ENCODE peak calls at places on chromosomes 16 and 17, in nine cellular contexts. One of them, this sample, is unnamed. For H3K9me3, the result is how much of the 10 kb centered on the place peaks cover.

GRCh38 chr17:78884148-78884870 is 18.7 kb downstream of the CEP295NL start:
- DNase-seq in A549: no peak
- DNase-seq in colonic mucosa: no peak
- DNase-seq in stomach: no peak
- DNase-seq in BE2C: no peak
- DNase-seq in hepatocyte: no peak
- DNase-seq in ascending aorta: no peak
- DNase-seq in cardiac muscle cell: peak
- DNase-seq in keratinocyte: no peak
- DNase-seq in this sample: no peak

GRCh38 chr17:49583889-49584288 is 8.2 kb downstream of the NXPH3 start:
- DNase-seq in colonic mucosa: no peak
- DNase-seq in ascending aorta: no peak
- DNase-seq in hepatocyte: no peak
- DNase-seq in keratinocyte: no peak
- DNase-seq in cardiac muscle cell: no peak
- DNase-seq in A549: no peak
- DNase-seq in stomach: no peak
- DNase-seq in BE2C: no peak
- DNase-seq in this sample: no peak

GRCh38 chr17:15479697-15480096 is 12.3 kb upstream of the CDRT4 start:
- DNase-seq in colonic mucosa: no peak
- DNase-seq in A549: no peak
- DNase-seq in stomach: no peak
- DNase-seq in hepatocyte: no peak
- DNase-seq in BE2C: no peak
- DNase-seq in ascending aorta: no peak
- DNase-seq in cardiac muscle cell: peak
- DNase-seq in keratinocyte: no peak
- DNase-seq in this sample: no peak

GRCh38 chr17:82030470-82031302 is 792 bp upstream of the RAC3 start:
- DNase-seq in cardiac muscle cell: peak
- DNase-seq in hepatocyte: peak
- DNase-seq in ascending aorta: no peak
- DNase-seq in colonic mucosa: peak
- DNase-seq in keratinocyte: no peak
- DNase-seq in stomach: peak
- DNase-seq in BE2C: peak
- DNase-seq in A549: peak
- DNase-seq in this sample: peak

GRCh38 chr16:502179-502943 is 25.2 kb upstream of the CAPN15 start:
- DNase-seq in hepatocyte: peak
- DNase-seq in BE2C: no peak
- DNase-seq in A549: no peak
- DNase-seq in colonic mucosa: peak
- DNase-seq in keratinocyte: no peak
- DNase-seq in ascending aorta: no peak
- DNase-seq in cardiac muscle cell: no peak
- DNase-seq in stomach: no peak
- DNase-seq in this sample: no peak

GRCh38 chr16:83685615-83686165 is 122.1 kb upstream of the HSBP1 start:
- DNase-seq in A549: no peak
- DNase-seq in stomach: no peak
- DNase-seq in ascending aorta: no peak
- DNase-seq in keratinocyte: no peak
- DNase-seq in colonic mucosa: no peak
- DNase-seq in cardiac muscle cell: no peak
- DNase-seq in hepatocyte: no peak
- DNase-seq in BE2C: no peak
- DNase-seq in this sample: no peak

GRCh38 chr17:38877130-38877851 is 7.4 kb downstream of the LASP1 start:
- DNase-seq in stomach: no peak
- DNase-seq in A549: no peak
- DNase-seq in keratinocyte: no peak
- DNase-seq in BE2C: no peak
- DNase-seq in colonic mucosa: no peak
- DNase-seq in hepatocyte: no peak
- DNase-seq in ascending aorta: no peak
- DNase-seq in cardiac muscle cell: no peak
- DNase-seq in this sample: peak

GRCh38 chr17:10702574-10702973 is 5.2 kb downstream of the ADPRM start:
- DNase-seq in colonic mucosa: no peak
- DNase-seq in cardiac muscle cell: peak
- DNase-seq in ascending aorta: no peak
- DNase-seq in BE2C: no peak
- DNase-seq in hepatocyte: no peak
- DNase-seq in A549: no peak
- DNase-seq in keratinocyte: no peak
- DNase-seq in stomach: no peak
- DNase-seq in this sample: no peak

GRCh38 chr17:63774982-63775290 is 966 bp downstream of the DDX42 start:
- DNase-seq in A549: no peak
- DNase-seq in cardiac muscle cell: no peak
- DNase-seq in ascending aorta: no peak
- DNase-seq in keratinocyte: no peak
- DNase-seq in stomach: no peak
- DNase-seq in colonic mucosa: no peak
- DNase-seq in hepatocyte: no peak
- DNase-seq in BE2C: no peak
- DNase-seq in this sample: no peak

GRCh38 chr17:74280093-74280513 is 6.1 kb downstream of the DNAI2 start:
- DNase-seq in stomach: no peak
- DNase-seq in ascending aorta: no peak
- DNase-seq in hepatocyte: peak
- DNase-seq in A549: no peak
- DNase-seq in keratinocyte: no peak
- DNase-seq in cardiac muscle cell: no peak
- DNase-seq in BE2C: no peak
- DNase-seq in colonic mucosa: no peak
- DNase-seq in this sample: peak

GRCh38 chr17:83099086-83099540 is 19.7 kb downstream of the METRNL start:
- DNase-seq in hepatocyte: no peak
- DNase-seq in keratinocyte: no peak
- DNase-seq in BE2C: no peak
- DNase-seq in ascending aorta: no peak
- DNase-seq in colonic mucosa: no peak
- DNase-seq in A549: no peak
- DNase-seq in stomach: no peak
- DNase-seq in cardiac muscle cell: no peak
- DNase-seq in this sample: no peak

GRCh38 chr17:43146649-43147048 is 21.5 kb upstream of the BRCA1 start:
- DNase-seq in colonic mucosa: no peak
- DNase-seq in A549: no peak
- DNase-seq in BE2C: no peak
- DNase-seq in ascending aorta: no peak
- DNase-seq in cardiac muscle cell: no peak
- DNase-seq in stomach: no peak
- DNase-seq in keratinocyte: no peak
- DNase-seq in hepatocyte: no peak
- DNase-seq in this sample: no peak

GRCh38 chr17:32281011-32281451 is 15.4 kb downstream of the RHBDL3 start:
- DNase-seq in ascending aorta: no peak
- DNase-seq in keratinocyte: no peak
- DNase-seq in colonic mucosa: no peak
- DNase-seq in stomach: peak
- DNase-seq in cardiac muscle cell: no peak
- DNase-seq in A549: no peak
- DNase-seq in hepatocyte: no peak
- DNase-seq in BE2C: peak
- DNase-seq in this sample: peak

GRCh38 chr16:396199-396598 is 800 bp upstream of the NME4 start:
- DNase-seq in colonic mucosa: no peak
- DNase-seq in ascending aorta: no peak
- DNase-seq in BE2C: no peak
- DNase-seq in keratinocyte: no peak
- DNase-seq in hepatocyte: no peak
- DNase-seq in stomach: no peak
- DNase-seq in cardiac muscle cell: no peak
- DNase-seq in A549: no peak
- DNase-seq in this sample: no peak

GRCh38 chr16:46976550-46976949 is 3.1 kb upstream of the DNAJA2 start:
- DNase-seq in cardiac muscle cell: no peak
- DNase-seq in keratinocyte: no peak
- DNase-seq in hepatocyte: peak
- DNase-seq in stomach: peak
- DNase-seq in A549: no peak
- DNase-seq in ascending aorta: no peak
- DNase-seq in colonic mucosa: peak
- DNase-seq in BE2C: no peak
- DNase-seq in this sample: no peak

GRCh38 chr17:79627766-79628690 is 17.2 kb upstream of the RBFOX3 start:
- DNase-seq in colonic mucosa: no peak
- DNase-seq in BE2C: no peak
- DNase-seq in ascending aorta: no peak
- DNase-seq in keratinocyte: no peak
- DNase-seq in stomach: peak
- DNase-seq in cardiac muscle cell: no peak
- DNase-seq in hepatocyte: no peak
- DNase-seq in A549: no peak
- DNase-seq in this sample: peak

GRCh38 chr17:3873862-3874261 is 19.0 kb downstream of the CAMKK1 start:
- DNase-seq in A549: no peak
- DNase-seq in hepatocyte: no peak
- DNase-seq in BE2C: no peak
- DNase-seq in keratinocyte: no peak
- DNase-seq in ascending aorta: no peak
- DNase-seq in colonic mucosa: no peak
- DNase-seq in cardiac muscle cell: no peak
- DNase-seq in stomach: no peak
- DNase-seq in this sample: no peak
- H3K4me3 ChIP-seq in A549: no peak
- H3K4me3 ChIP-seq in hepatocyte: no peak
- H3K4me3 ChIP-seq in BE2C: no peak
- H3K4me3 ChIP-seq in keratinocyte: no peak
- H3K4me3 ChIP-seq in ascending aorta: no peak
- H3K4me3 ChIP-seq in colonic mucosa: no peak
- H3K4me3 ChIP-seq in cardiac muscle cell: no peak
- H3K4me3 ChIP-seq in stomach: no peak
- H3K4me3 ChIP-seq in this sample: no peak

GRCh38 chr16:30794634-30795033 is 7.6 kb upstream of the ZNF629 start:
- DNase-seq in BE2C: no peak
- DNase-seq in ascending aorta: no peak
- DNase-seq in colonic mucosa: no peak
- DNase-seq in keratinocyte: no peak
- DNase-seq in stomach: no peak
- DNase-seq in A549: no peak
- DNase-seq in hepatocyte: no peak
- DNase-seq in cardiac muscle cell: no peak
- DNase-seq in this sample: no peak

GRCh38 chr16:30802971-30803370 is 16.0 kb upstream of the ZNF629 start:
- DNase-seq in BE2C: no peak
- DNase-seq in ascending aorta: no peak
- DNase-seq in stomach: no peak
- DNase-seq in colonic mucosa: no peak
- DNase-seq in hepatocyte: no peak
- DNase-seq in A549: no peak
- DNase-seq in cardiac muscle cell: no peak
- DNase-seq in keratinocyte: no peak
- DNase-seq in this sample: no peak

GRCh38 chr16:30793508-30794069 is 6.6 kb upstream of the ZNF629 start:
- DNase-seq in ascending aorta: no peak
- DNase-seq in cardiac muscle cell: no peak
- DNase-seq in stomach: no peak
- DNase-seq in BE2C: no peak
- DNase-seq in A549: no peak
- DNase-seq in keratinocyte: no peak
- DNase-seq in hepatocyte: no peak
- DNase-seq in colonic mucosa: no peak
- DNase-seq in this sample: no peak

DNA sequence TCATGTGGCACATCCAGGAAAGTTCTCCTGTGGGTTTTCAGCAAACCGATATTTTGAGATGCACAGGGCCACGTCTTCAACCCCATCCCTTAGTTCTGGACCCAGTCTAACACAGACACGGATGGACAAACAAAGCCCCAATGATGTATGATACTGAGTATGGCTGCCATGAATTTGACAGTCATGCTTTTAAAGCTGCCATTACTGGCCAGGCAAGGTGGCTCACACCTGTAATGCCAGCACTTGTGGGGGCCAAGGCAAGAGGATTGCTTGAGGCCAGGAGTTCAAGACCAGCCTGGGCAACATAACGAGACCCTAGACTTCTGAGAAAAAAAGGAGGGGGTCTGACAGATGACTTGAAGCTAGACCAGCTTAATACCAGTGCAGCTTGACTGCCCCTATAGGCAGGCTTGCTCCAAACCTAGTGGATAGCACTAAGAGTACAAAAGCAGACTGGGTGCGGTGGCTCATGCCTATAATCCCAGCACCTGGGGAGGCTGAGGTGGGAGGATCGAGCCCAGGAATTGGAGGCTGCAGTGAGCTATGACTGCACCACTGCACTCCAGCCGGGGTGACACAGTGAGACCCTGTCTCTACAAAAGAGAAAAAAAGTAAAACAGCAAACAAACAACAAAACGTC is 10.8 kb upstream of the ZNF629 start:
- DNase-seq in cardiac muscle cell: no peak
- DNase-seq in stomach: no peak
- DNase-seq in colonic mucosa: no peak
- DNase-seq in ascending aorta: no peak
- DNase-seq in keratinocyte: no peak
- DNase-seq in hepatocyte: no peak
- DNase-seq in BE2C: no peak
- DNase-seq in A549: no peak
- DNase-seq in this sample: no peak
- TF ChIP-seq CTCF in cardiac muscle cell: no peak
- TF ChIP-seq CTCF in stomach: no peak
- TF ChIP-seq CTCF in colonic mucosa: no peak
- TF ChIP-seq CTCF in ascending aorta: no peak
- TF ChIP-seq CTCF in keratinocyte: peak
- TF ChIP-seq CTCF in hepatocyte: no peak
- TF ChIP-seq CTCF in BE2C: peak
- TF ChIP-seq CTCF in A549: no peak
- TF ChIP-seq CTCF in this sample: no peak

GRCh38 chr17:21674242-21674731 is 18.0 kb upstream of the KCNJ18 start:
- DNase-seq in colonic mucosa: no peak
- DNase-seq in keratinocyte: no peak
- DNase-seq in BE2C: no peak
- DNase-seq in A549: no peak
- DNase-seq in hepatocyte: no peak
- DNase-seq in cardiac muscle cell: no peak
- DNase-seq in ascending aorta: no peak
- DNase-seq in stomach: no peak
- DNase-seq in this sample: no peak
- H3K9me3 ChIP-seq in colonic mucosa: under half
- H3K9me3 ChIP-seq in keratinocyte: under half
- H3K9me3 ChIP-seq in BE2C: under half
- H3K9me3 ChIP-seq in A549: under half
- H3K9me3 ChIP-seq in hepatocyte: under half
- H3K9me3 ChIP-seq in cardiac muscle cell: under half
- H3K9me3 ChIP-seq in ascending aorta: under half
- H3K9me3 ChIP-seq in stomach: under half
- H3K9me3 ChIP-seq in this sample: under half

DNA sequence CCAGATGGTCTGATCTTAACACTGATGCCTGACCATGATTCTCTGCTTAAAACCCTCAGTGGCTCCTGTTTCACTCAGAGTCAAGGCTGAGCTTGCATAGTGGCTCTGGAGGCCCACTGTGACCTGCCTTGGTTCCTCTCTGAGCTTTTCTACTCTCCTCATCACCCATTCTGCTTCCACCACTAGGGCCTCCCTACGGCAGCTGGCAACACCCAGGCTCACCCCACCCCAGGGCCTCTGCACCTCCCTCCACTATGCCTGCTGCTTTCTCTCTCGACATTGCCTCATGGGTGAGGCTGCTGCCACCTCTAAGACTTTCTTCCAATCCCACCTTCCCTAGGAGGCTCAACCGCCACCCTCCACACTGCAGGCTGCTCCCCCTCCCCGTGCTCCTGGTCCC is 127.6 kb downstream of the IRX3 start:
- DNase-seq in cardiac muscle cell: no peak
- DNase-seq in stomach: no peak
- DNase-seq in A549: no peak
- DNase-seq in ascending aorta: no peak
- DNase-seq in BE2C: no peak
- DNase-seq in keratinocyte: no peak
- DNase-seq in hepatocyte: no peak
- DNase-seq in colonic mucosa: no peak
- DNase-seq in this sample: no peak
- H3K4me3 ChIP-seq in cardiac muscle cell: no peak
- H3K4me3 ChIP-seq in stomach: no peak
- H3K4me3 ChIP-seq in A549: no peak
- H3K4me3 ChIP-seq in ascending aorta: no peak
- H3K4me3 ChIP-seq in BE2C: no peak
- H3K4me3 ChIP-seq in keratinocyte: no peak
- H3K4me3 ChIP-seq in hepatocyte: no peak
- H3K4me3 ChIP-seq in colonic mucosa: no peak
- H3K4me3 ChIP-seq in this sample: no peak